ENCODE peak calls at places on chromosome 11, in four cellular contexts. One of them, this sample, is unnamed.

GRCh38 chr11:8331767-8332166 is 68.1 kb upstream of the LMO1 start:
- DNase-seq in GM12891: no peak
- DNase-seq in GM12878: no peak
- DNase-seq in K562: no peak
- DNase-seq in this sample: no peak

GRCh38 chr11:119447664-119448242 is 24.8 kb upstream of the THY1 start:
- DNase-seq in GM12891: no peak
- DNase-seq in GM12878: no peak
- DNase-seq in K562: no peak
- DNase-seq in this sample: no peak

GRCh38 chr11:67640021-67640757 is 626 bp upstream of the TBX10 start:
- DNase-seq in GM12891: no peak
- DNase-seq in GM12878: no peak
- DNase-seq in K562: peak; percentile 74
- DNase-seq in this sample: peak; percentile 67

GRCh38 chr11:932435-932834 is 6.8 kb downstream of the AP2A2 start:
- DNase-seq in GM12891: no peak
- DNase-seq in GM12878: no peak
- DNase-seq in K562: no peak
- DNase-seq in this sample: no peak

GRCh38 chr11:76209956-76210885 is 3.9 kb upstream of the WNT11 start:
- DNase-seq in GM12891: no peak
- DNase-seq in GM12878: no peak
- DNase-seq in K562: no peak
- DNase-seq in this sample: no peak

GRCh38 chr11:86182976-86183584 is 61.5 kb upstream of the EED start:
- DNase-seq in GM12891: no peak
- DNase-seq in GM12878: peak; percentile 88
- DNase-seq in K562: peak; percentile 82
- DNase-seq in this sample: peak; percentile 81

GRCh38 chr11:88345408-88345807 is 7.9 kb upstream of the CTSC start:
- DNase-seq in GM12891: no peak
- DNase-seq in GM12878: no peak
- DNase-seq in K562: no peak
- DNase-seq in this sample: peak; percentile 59

GRCh38 chr11:12692238-12693074 is 18.2 kb downstream of the TEAD1 start:
- DNase-seq in GM12891: no peak
- DNase-seq in GM12878: no peak
- DNase-seq in K562: no peak
- DNase-seq in this sample: no peak

GRCh38 chr11:128365044-128365443 is 222.3 kb downstream of the ETS1 start:
- DNase-seq in GM12891: no peak
- DNase-seq in GM12878: no peak
- DNase-seq in K562: no peak
- DNase-seq in this sample: no peak

GRCh38 chr11:132064987-132065620 is 694.7 kb downstream of the NTM start:
- DNase-seq in GM12891: no peak
- DNase-seq in GM12878: no peak
- DNase-seq in K562: no peak
- DNase-seq in this sample: no peak

GRCh38 chr11:76578655-76579046 is 91.9 kb downstream of the LRRC32 start:
- DNase-seq in GM12891: no peak
- DNase-seq in GM12878: no peak
- DNase-seq in K562: no peak
- DNase-seq in this sample: no peak

GRCh38 chr11:69398529-69399492 is 82.7 kb upstream of the LINC01488 start:
- DNase-seq in GM12891: no peak
- DNase-seq in GM12878: no peak
- DNase-seq in K562: no peak
- DNase-seq in this sample: peak; percentile 44

GRCh38 chr11:114059984-114060401 is 482 bp downstream of the ZBTB16 start:
- DNase-seq in GM12891: no peak
- DNase-seq in GM12878: no peak
- DNase-seq in K562: peak; percentile 28
- DNase-seq in this sample: peak; percentile 70

GRCh38 chr11:68337399-68337835 is 25.0 kb downstream of the LRP5 start:
- DNase-seq in GM12891: no peak
- DNase-seq in GM12878: no peak
- DNase-seq in K562: no peak
- DNase-seq in this sample: peak; percentile 88

GRCh38 chr11:2940166-2940929 is 11.1 kb upstream of the PHLDA2 start:
- DNase-seq in GM12891: no peak
- DNase-seq in GM12878: no peak
- DNase-seq in K562: no peak
- DNase-seq in this sample: no peak

GRCh38 chr11:69203901-69204245 is 48.1 kb downstream of the SMIM38 start:
- DNase-seq in GM12891: no peak
- DNase-seq in GM12878: no peak
- DNase-seq in K562: no peak
- DNase-seq in this sample: no peak

GRCh38 chr11:1230121-1230455 is 7.2 kb downstream of the MUC5B start:
- DNase-seq in GM12891: no peak
- DNase-seq in GM12878: no peak
- DNase-seq in K562: no peak
- DNase-seq in this sample: no peak

GRCh38 chr11:76798202-76798581 is 15.0 kb downstream of the TSKU start:
- DNase-seq in GM12891: no peak
- DNase-seq in GM12878: no peak
- DNase-seq in K562: no peak
- DNase-seq in this sample: no peak

GRCh38 chr11:72684236-72684912 is 10.2 kb upstream of the PDE2A start:
- DNase-seq in GM12891: peak; percentile 84
- DNase-seq in GM12878: no peak
- DNase-seq in K562: peak; percentile 79
- DNase-seq in this sample: no peak

GRCh38 chr11:126307706-126308105 is 3.8 kb downstream of the DCPS start:
- DNase-seq in GM12891: no peak
- DNase-seq in GM12878: no peak
- DNase-seq in K562: peak; percentile 39
- DNase-seq in this sample: no peak

GRCh38 chr11:88629496-88629895 is 292.0 kb upstream of the CTSC start:
- DNase-seq in GM12891: no peak
- DNase-seq in GM12878: no peak
- DNase-seq in K562: no peak
- DNase-seq in this sample: no peak

GRCh38 chr11:1354125-1354938 is 35.4 kb upstream of the BRSK2 start:
- DNase-seq in GM12891: no peak
- DNase-seq in GM12878: no peak
- DNase-seq in K562: no peak
- DNase-seq in this sample: no peak

GRCh38 chr11:66849501-66850234 is 6.4 kb downstream of the RCE1 start:
- DNase-seq in GM12891: peak; percentile 11
- DNase-seq in GM12878: no peak
- DNase-seq in K562: no peak
- DNase-seq in this sample: no peak

GRCh38 chr11:18307461-18308139 is 14.3 kb downstream of the HPS5 start:
- DNase-seq in GM12891: no peak
- DNase-seq in GM12878: no peak
- DNase-seq in K562: no peak
- DNase-seq in this sample: no peak

GRCh38 chr11:75140269-75141138 is 10.4 kb upstream of the SLCO2B1 start:
- DNase-seq in GM12891: peak; percentile 70
- DNase-seq in GM12878: peak; percentile 12
- DNase-seq in K562: peak; percentile 76
- DNase-seq in this sample: peak; percentile 32

GRCh38 chr11:121415861-121416260 is 36.3 kb upstream of the SORL1 start:
- DNase-seq in GM12891: no peak
- DNase-seq in GM12878: no peak
- DNase-seq in K562: no peak
- DNase-seq in this sample: peak; percentile 30

GRCh38 chr11:118050208-118050891 is 26.5 kb upstream of the TMPRSS4 start:
- DNase-seq in GM12891: no peak
- DNase-seq in GM12878: no peak
- DNase-seq in K562: no peak
- DNase-seq in this sample: no peak

GRCh38 chr11:12539570-12539969 is 134.7 kb upstream of the TEAD1 start:
- DNase-seq in GM12891: no peak
- DNase-seq in GM12878: no peak
- DNase-seq in K562: no peak
- DNase-seq in this sample: no peak

GRCh38 chr11:76247091-76247490 is 40.8 kb upstream of the WNT11 start:
- DNase-seq in GM12891: no peak
- DNase-seq in GM12878: no peak
- DNase-seq in K562: no peak
- DNase-seq in this sample: no peak

GRCh38 chr11:103047837-103048236 is 44.1 kb downstream of the DCUN1D5 start:
- DNase-seq in GM12891: no peak
- DNase-seq in GM12878: no peak
- DNase-seq in K562: no peak
- DNase-seq in this sample: no peak

GRCh38 chr11:103053997-103054396 is 38.0 kb downstream of the DCUN1D5 start:
- DNase-seq in GM12891: no peak
- DNase-seq in GM12878: no peak
- DNase-seq in K562: no peak
- DNase-seq in this sample: no peak

GRCh38 chr11:103055174-103055890 is 36.6 kb downstream of the DCUN1D5 start:
- DNase-seq in GM12891: no peak
- DNase-seq in GM12878: no peak
- DNase-seq in K562: peak; percentile 15
- DNase-seq in this sample: no peak

GRCh38 chr11:103051158-103051801 is 40.7 kb downstream of the DCUN1D5 start:
- DNase-seq in GM12891: no peak
- DNase-seq in GM12878: no peak
- DNase-seq in K562: no peak
- DNase-seq in this sample: no peak

GRCh38 chr11:103051986-103052385 is 40.0 kb downstream of the DCUN1D5 start:
- DNase-seq in GM12891: no peak
- DNase-seq in GM12878: no peak
- DNase-seq in K562: no peak
- DNase-seq in this sample: no peak
- TF ChIP-seq SPI1 in GM12891: no peak
- TF ChIP-seq SPI1 in GM12878: no peak
- TF ChIP-seq SPI1 in K562: no peak
- TF ChIP-seq SPI1 in this sample: no peak

GRCh38 chr11:64765291-64765803 is 5.6 kb upstream of the PYGM start:
- DNase-seq in GM12891: no peak
- DNase-seq in GM12878: no peak
- DNase-seq in K562: no peak
- DNase-seq in this sample: no peak

GRCh38 chr11:64762277-64762915 is 2.6 kb upstream of the PYGM start:
- DNase-seq in GM12891: peak; percentile 26
- DNase-seq in GM12878: no peak
- DNase-seq in K562: no peak
- DNase-seq in this sample: no peak

GRCh38 chr11:64764753-64765152 is 5.0 kb upstream of the PYGM start:
- DNase-seq in GM12891: no peak
- DNase-seq in GM12878: no peak
- DNase-seq in K562: no peak
- DNase-seq in this sample: no peak

GRCh38 chr11:64762916-64763803 is 3.4 kb upstream of the PYGM start:
- DNase-seq in GM12891: peak; percentile 13
- DNase-seq in GM12878: no peak
- DNase-seq in K562: no peak
- DNase-seq in this sample: no peak

GRCh38 chr11:64763804-64764611 is 4.2 kb upstream of the PYGM start:
- DNase-seq in GM12891: no peak
- DNase-seq in GM12878: no peak
- DNase-seq in K562: no peak
- DNase-seq in this sample: peak; percentile 58
- TF ChIP-seq SPI1 in GM12891: no peak
- TF ChIP-seq SPI1 in GM12878: no peak
- TF ChIP-seq SPI1 in K562: no peak
- TF ChIP-seq SPI1 in this sample: no peak

GRCh38 chr11:110463153-110463552 is 33.4 kb downstream of the FDX1 start:
- DNase-seq in GM12891: no peak
- DNase-seq in GM12878: no peak
- DNase-seq in K562: no peak
- DNase-seq in this sample: peak; percentile 44
- TF ChIP-seq SPI1 in GM12891: no peak
- TF ChIP-seq SPI1 in GM12878: no peak
- TF ChIP-seq SPI1 in K562: no peak
- TF ChIP-seq SPI1 in this sample: no peak

DNA sequence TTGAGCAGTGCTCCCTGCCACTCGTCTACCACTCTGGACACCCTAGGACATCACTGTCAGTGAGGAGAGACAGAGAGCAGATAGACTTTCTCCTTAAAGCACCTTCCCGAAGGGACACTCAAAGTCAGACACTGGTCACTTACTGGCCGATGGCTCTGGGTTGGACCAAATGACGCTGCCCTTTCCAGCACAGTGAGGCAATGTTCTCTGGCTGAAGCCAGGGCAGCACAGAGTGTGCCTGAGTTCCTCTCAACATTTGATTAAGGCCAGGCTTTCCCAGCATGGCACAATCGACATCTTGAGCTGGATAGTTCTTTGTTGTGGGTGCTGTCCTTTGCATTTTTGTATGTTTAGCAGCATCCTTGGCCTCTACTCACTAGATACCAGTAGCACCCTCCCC is 206.2 kb downstream of the CSNK2A3 start:
- DNase-seq in GM12891: no peak
- DNase-seq in GM12878: no peak
- DNase-seq in K562: no peak
- DNase-seq in this sample: no peak
- TF ChIP-seq SPI1 in GM12891: no peak
- TF ChIP-seq SPI1 in GM12878: no peak
- TF ChIP-seq SPI1 in K562: no peak
- TF ChIP-seq SPI1 in this sample: no peak